ENCODE peak calls at places on chromosomes 7 and 10, in ten cellular contexts. One of them, this sample, is unnamed.

GRCh38 chr7:116249969-116250553 is 39.7 kb downstream of the TES start:
- DNase-seq in tibial artery: no peak
- DNase-seq in foreskin keratinocyte: no peak
- DNase-seq in NCI-H2029: no peak
- DNase-seq in activated gamma-delta T cell treated with anti-CD3 and anti-CD28 coated beads, Interleukin-2, amount 50 U/mL, for 16 hours: no peak
- DNase-seq in NCI-H460: peak; percentile 36
- DNase-seq in mucosa of gallbladder: no peak
- DNase-seq in HCT116: peak; percentile 52
- DNase-seq in cerebellum: no peak
- DNase-seq in endodermal cell: peak; percentile 74
- DNase-seq in this sample: no peak

GRCh38 chr10:44949915-44950314 is 9.7 kb upstream of the RASSF4 start:
- DNase-seq in tibial artery: peak; percentile 48
- DNase-seq in foreskin keratinocyte: no peak
- DNase-seq in NCI-H2029: no peak
- DNase-seq in activated gamma-delta T cell treated with anti-CD3 and anti-CD28 coated beads, Interleukin-2, amount 50 U/mL, for 16 hours: no peak
- DNase-seq in NCI-H460: no peak
- DNase-seq in mucosa of gallbladder: no peak
- DNase-seq in HCT116: no peak
- DNase-seq in cerebellum: no peak
- DNase-seq in endodermal cell: no peak
- DNase-seq in this sample: no peak

GRCh38 chr7:65746398-65746669 is 126.5 kb upstream of the VKORC1L1 start:
- DNase-seq in tibial artery: no peak
- DNase-seq in foreskin keratinocyte: no peak
- DNase-seq in NCI-H2029: no peak
- DNase-seq in activated gamma-delta T cell treated with anti-CD3 and anti-CD28 coated beads, Interleukin-2, amount 50 U/mL, for 16 hours: no peak
- DNase-seq in NCI-H460: no peak
- DNase-seq in mucosa of gallbladder: no peak
- DNase-seq in HCT116: no peak
- DNase-seq in cerebellum: no peak
- DNase-seq in endodermal cell: no peak
- DNase-seq in this sample: no peak

GRCh38 chr10:115936926-115937755 is 335.9 kb downstream of the GFRA1 start:
- DNase-seq in tibial artery: no peak
- DNase-seq in foreskin keratinocyte: peak; percentile 71
- DNase-seq in NCI-H2029: no peak
- DNase-seq in activated gamma-delta T cell treated with anti-CD3 and anti-CD28 coated beads, Interleukin-2, amount 50 U/mL, for 16 hours: no peak
- DNase-seq in NCI-H460: no peak
- DNase-seq in mucosa of gallbladder: no peak
- DNase-seq in HCT116: no peak
- DNase-seq in cerebellum: no peak
- DNase-seq in endodermal cell: no peak
- DNase-seq in this sample: no peak

GRCh38 chr7:129607471-129608120 is 3.9 kb upstream of the NRF1 start:
- DNase-seq in tibial artery: no peak
- DNase-seq in foreskin keratinocyte: no peak
- DNase-seq in NCI-H2029: no peak
- DNase-seq in activated gamma-delta T cell treated with anti-CD3 and anti-CD28 coated beads, Interleukin-2, amount 50 U/mL, for 16 hours: peak; percentile 17
- DNase-seq in NCI-H460: peak; percentile 30
- DNase-seq in mucosa of gallbladder: peak; percentile 20
- DNase-seq in HCT116: no peak
- DNase-seq in cerebellum: no peak
- DNase-seq in endodermal cell: peak; percentile 86
- DNase-seq in this sample: peak; percentile 51

GRCh38 chr10:98256692-98257091 is 11.3 kb downstream of the LOXL4 start:
- DNase-seq in tibial artery: no peak
- DNase-seq in foreskin keratinocyte: no peak
- DNase-seq in NCI-H2029: no peak
- DNase-seq in activated gamma-delta T cell treated with anti-CD3 and anti-CD28 coated beads, Interleukin-2, amount 50 U/mL, for 16 hours: no peak
- DNase-seq in NCI-H460: no peak
- DNase-seq in mucosa of gallbladder: no peak
- DNase-seq in HCT116: no peak
- DNase-seq in cerebellum: no peak
- DNase-seq in endodermal cell: no peak
- DNase-seq in this sample: no peak

GRCh38 chr10:110208614-110209398 is 1.4 kb downstream of the MXI1 start:
- DNase-seq in tibial artery: peak; percentile 80
- DNase-seq in foreskin keratinocyte: no peak
- DNase-seq in NCI-H2029: no peak
- DNase-seq in activated gamma-delta T cell treated with anti-CD3 and anti-CD28 coated beads, Interleukin-2, amount 50 U/mL, for 16 hours: no peak
- DNase-seq in NCI-H460: no peak
- DNase-seq in mucosa of gallbladder: peak; percentile 38
- DNase-seq in HCT116: no peak
- DNase-seq in cerebellum: peak; percentile 61
- DNase-seq in endodermal cell: peak; percentile 70
- DNase-seq in this sample: peak; percentile 34

GRCh38 chr7:81684513-81685262 is 85.2 kb downstream of the HGF start:
- DNase-seq in tibial artery: peak; percentile 98
- DNase-seq in foreskin keratinocyte: peak; percentile 95
- DNase-seq in NCI-H2029: peak; percentile 68
- DNase-seq in activated gamma-delta T cell treated with anti-CD3 and anti-CD28 coated beads, Interleukin-2, amount 50 U/mL, for 16 hours: no peak
- DNase-seq in NCI-H460: peak; percentile 97
- DNase-seq in mucosa of gallbladder: peak; percentile 86
- DNase-seq in HCT116: peak; percentile 95
- DNase-seq in cerebellum: no peak
- DNase-seq in endodermal cell: no peak
- DNase-seq in this sample: peak; percentile 80

GRCh38 chr7:79051915-79052314 is 401.6 kb downstream of the MAGI2 start:
- DNase-seq in tibial artery: no peak
- DNase-seq in foreskin keratinocyte: no peak
- DNase-seq in NCI-H2029: no peak
- DNase-seq in activated gamma-delta T cell treated with anti-CD3 and anti-CD28 coated beads, Interleukin-2, amount 50 U/mL, for 16 hours: no peak
- DNase-seq in NCI-H460: no peak
- DNase-seq in mucosa of gallbladder: no peak
- DNase-seq in HCT116: no peak
- DNase-seq in cerebellum: no peak
- DNase-seq in endodermal cell: no peak
- DNase-seq in this sample: no peak

GRCh38 chr10:88660593-88660884 is 3.7 kb upstream of the LIPF start:
- DNase-seq in tibial artery: no peak
- DNase-seq in foreskin keratinocyte: no peak
- DNase-seq in NCI-H2029: no peak
- DNase-seq in activated gamma-delta T cell treated with anti-CD3 and anti-CD28 coated beads, Interleukin-2, amount 50 U/mL, for 16 hours: no peak
- DNase-seq in NCI-H460: no peak
- DNase-seq in mucosa of gallbladder: no peak
- DNase-seq in HCT116: no peak
- DNase-seq in cerebellum: no peak
- DNase-seq in endodermal cell: no peak
- DNase-seq in this sample: no peak

GRCh38 chr7:81611040-81611439 is 158.8 kb downstream of the HGF start:
- DNase-seq in tibial artery: no peak
- DNase-seq in foreskin keratinocyte: no peak
- DNase-seq in NCI-H2029: no peak
- DNase-seq in activated gamma-delta T cell treated with anti-CD3 and anti-CD28 coated beads, Interleukin-2, amount 50 U/mL, for 16 hours: no peak
- DNase-seq in NCI-H460: no peak
- DNase-seq in mucosa of gallbladder: no peak
- DNase-seq in HCT116: no peak
- DNase-seq in cerebellum: no peak
- DNase-seq in endodermal cell: peak; percentile 56
- DNase-seq in this sample: no peak

GRCh38 chr10:15293862-15294835 is 76.9 kb downstream of the FAM171A1 start:
- DNase-seq in tibial artery: no peak
- DNase-seq in foreskin keratinocyte: no peak
- DNase-seq in NCI-H2029: no peak
- DNase-seq in activated gamma-delta T cell treated with anti-CD3 and anti-CD28 coated beads, Interleukin-2, amount 50 U/mL, for 16 hours: no peak
- DNase-seq in NCI-H460: no peak
- DNase-seq in mucosa of gallbladder: no peak
- DNase-seq in HCT116: no peak
- DNase-seq in cerebellum: peak; percentile 53
- DNase-seq in endodermal cell: peak; percentile 34
- DNase-seq in this sample: no peak

GRCh38 chr10:86168256-86168655 is 198.3 kb downstream of the GRID1 start:
- DNase-seq in tibial artery: peak; percentile 45
- DNase-seq in foreskin keratinocyte: no peak
- DNase-seq in NCI-H2029: no peak
- DNase-seq in activated gamma-delta T cell treated with anti-CD3 and anti-CD28 coated beads, Interleukin-2, amount 50 U/mL, for 16 hours: no peak
- DNase-seq in NCI-H460: no peak
- DNase-seq in mucosa of gallbladder: no peak
- DNase-seq in HCT116: no peak
- DNase-seq in cerebellum: no peak
- DNase-seq in endodermal cell: no peak
- DNase-seq in this sample: no peak

GRCh38 chr10:70378122-70378521 is 4.3 kb downstream of the LRRC20 start:
- DNase-seq in tibial artery: no peak
- DNase-seq in foreskin keratinocyte: peak; percentile 95
- DNase-seq in NCI-H2029: no peak
- DNase-seq in activated gamma-delta T cell treated with anti-CD3 and anti-CD28 coated beads, Interleukin-2, amount 50 U/mL, for 16 hours: no peak
- DNase-seq in NCI-H460: peak; percentile 37
- DNase-seq in mucosa of gallbladder: no peak
- DNase-seq in HCT116: peak; percentile 88
- DNase-seq in cerebellum: no peak
- DNase-seq in endodermal cell: no peak
- DNase-seq in this sample: peak; percentile 66

GRCh38 chr7:17599733-17600685 is 301.6 kb downstream of the AHR start:
- DNase-seq in tibial artery: no peak
- DNase-seq in foreskin keratinocyte: peak; percentile 96
- DNase-seq in NCI-H2029: no peak
- DNase-seq in activated gamma-delta T cell treated with anti-CD3 and anti-CD28 coated beads, Interleukin-2, amount 50 U/mL, for 16 hours: no peak
- DNase-seq in NCI-H460: peak; percentile 83
- DNase-seq in mucosa of gallbladder: no peak
- DNase-seq in HCT116: no peak
- DNase-seq in cerebellum: no peak
- DNase-seq in endodermal cell: no peak
- DNase-seq in this sample: peak; percentile 27